ENCODE peak calls at places on chromosome 15, in four cellular contexts. L is dermis microvascular lymphatic vessel endothelial cell, G is RWPE1, Z is kidney tubule cell. R is an unnamed sample.

GRCh38 chr15:74129411-74130088 is 836 bp upstream of the ISLR2 start:
- DNase-seq in G (no peak), Z (no peak), L (no peak), R (no peak)

GRCh38 chr15:71596672-71597071 is 213.7 kb upstream of the NR2E3 start:
- DNase-seq in L (no peak), G (no peak), Z (no peak), R (no peak)

GRCh38 chr15:95162967-95163531 is 931.7 kb downstream of the MCTP2 start:
- DNase-seq in G (peak), L (peak), Z (peak), R (no peak)

GRCh38 chr15:98727115-98728040 is 79.0 kb downstream of the IGF1R start:
- DNase-seq in L (peak), Z (peak), G (peak), R (no peak)

GRCh38 chr15:101450561-101451145 is 38.9 kb downstream of the PCSK6 start:
- DNase-seq in L (no peak), Z (no peak), G (no peak), R (no peak)

GRCh38 chr15:93152264-93152884 is 63.4 kb upstream of the RGMA start:
- DNase-seq in L (no peak), Z (no peak), G (no peak), R (peak)

GRCh38 chr15:29331071-29331470 is 61.4 kb upstream of the NSMCE3 start:
- DNase-seq in L (no peak), G (no peak), Z (no peak), R (no peak)

GRCh38 chr15:91965501-91966180 is 112.1 kb downstream of the SLCO3A1 start:
- DNase-seq in G (peak), L (no peak), Z (peak), R (no peak)

GRCh38 chr15:50055333-50056278 is 63.4 kb downstream of the ATP8B4 start:
- DNase-seq in Z (no peak), G (no peak), L (no peak), R (no peak)

GRCh38 chr15:22735781-22736180 is 50.7 kb upstream of the NIPA1 start:
- DNase-seq in Z (no peak), L (no peak), G (no peak), R (no peak)

GRCh38 chr15:36645106-36645505 is 65.7 kb downstream of the CDIN1 start:
- DNase-seq in G (peak), Z (no peak), L (peak), R (no peak)

GRCh38 chr15:65221708-65222107 is 10.4 kb upstream of the CILP start:
- DNase-seq in L (no peak), G (no peak), Z (no peak), R (no peak)

GRCh38 chr15:101723161-101723873 is 956 bp downstream of the TARS3 start:
- DNase-seq in Z (peak), L (peak), G (peak), R (peak)

GRCh38 chr15:33565099-33565498 is 254.3 kb downstream of the RYR3 start:
- DNase-seq in G (peak), Z (peak), L (peak), R (no peak)

GRCh38 chr15:79593119-79593869 is 161.2 kb downstream of the MINAR1 start:
- DNase-seq in G (no peak), L (no peak), Z (peak), R (no peak)

GRCh38 chr15:85760531-85761371 is 34.0 kb downstream of the KLHL25 start:
- DNase-seq in L (no peak), G (no peak), Z (no peak), R (no peak)

GRCh38 chr15:84634228-84634837 is 19.8 kb downstream of the WDR73 start:
- DNase-seq in G (no peak), L (no peak), Z (no peak), R (no peak)

GRCh38 chr15:74158855-74159650 is 14.5 kb upstream of the ISLR start:
- DNase-seq in Z (no peak), G (no peak), L (no peak), R (no peak)

GRCh38 chr15:33569036-33569435 is 258.3 kb downstream of the RYR3 start:
- DNase-seq in Z (no peak), G (no peak), L (no peak), R (no peak)

GRCh38 chr15:91911878-91912277 is 58.4 kb downstream of the SLCO3A1 start:
- DNase-seq in L (no peak), G (no peak), Z (no peak), R (no peak)

GRCh38 chr15:66654718-66655375 is 47.2 kb upstream of the SMAD6 start:
- DNase-seq in L (no peak), G (no peak), Z (no peak), R (peak)

GRCh38 chr15:81113204-81113657 is 20.8 kb upstream of the CFAP161 start:
- DNase-seq in Z (peak), G (no peak), L (peak), R (no peak)

GRCh38 chr15:90387534-90388461 is at the start of gene IQGAP1:
- DNase-seq in L (peak), Z (peak), G (peak), R (peak)

GRCh38 chr15:45641374-45641778 is 6.5 kb downstream of the SQOR start:
- DNase-seq in Z (peak), L (peak), G (peak), R (no peak)

GRCh38 chr15:29088666-29089065 is 181.0 kb downstream of the NSMCE3 start:
- DNase-seq in L (no peak), G (no peak), Z (no peak), R (no peak)

GRCh38 chr15:80288131-80288530 is 36.1 kb upstream of the CTXND1 start:
- DNase-seq in Z (no peak), L (no peak), G (no peak), R (no peak)

GRCh38 chr15:90082140-90082713 is 20.0 kb downstream of the IDH2 start:
- DNase-seq in Z (no peak), L (no peak), G (no peak), R (no peak)

GRCh38 chr15:42203891-42204290 is 4.2 kb downstream of the VPS39 start:
- DNase-seq in G (no peak), L (no peak), Z (no peak), R (no peak)

GRCh38 chr15:67479781-67480180 is 41.1 kb upstream of the C15orf61 start:
- DNase-seq in L (peak), Z (no peak), G (no peak), R (no peak)